ENCODE peak calls at places on chromosomes 16 and 17, in four cellular contexts. K, H, D and G are unnamed samples.

GRCh38 chr17:61276806-61277205 is 122.8 kb upstream of the TBX2 start:
- DNase-seq in K (no peak), H (no peak), D (no peak), G (no peak)

GRCh38 chr16:972316-973002 is 1.7 kb upstream of the LMF1 start:
- DNase-seq in K (no peak), H (no peak), D (no peak), G (no peak)

GRCh38 chr16:16067127-16067526 is 117.7 kb downstream of the ABCC1 start:
- DNase-seq in K (no peak), H (no peak), D (no peak), G (peak)

GRCh38 chr16:68658258-68658973 is 13.3 kb downstream of the CDH3 start:
- DNase-seq in K (no peak), H (peak), D (no peak), G (no peak)

GRCh38 chr17:69581061-69581955 is 166.8 kb downstream of the MAP2K6 start:
- DNase-seq in K (no peak), H (no peak), D (peak), G (peak)

GRCh38 chr17:46962374-46962790 is 16.7 kb downstream of the RPRML start:
- DNase-seq in K (no peak), H (no peak), D (no peak), G (no peak)

GRCh38 chr17:68704897-68705296 is 103.7 kb upstream of the FAM20A start:
- DNase-seq in K (no peak), H (no peak), D (no peak), G (no peak)

GRCh38 chr17:77373298-77374169 is 232.8 kb downstream of the SEC14L1 start:
- DNase-seq in K (no peak), H (no peak), D (peak), G (peak)

GRCh38 chr17:55435408-55435807 is 13.8 kb upstream of the MMD start:
- DNase-seq in K (no peak), H (no peak), D (no peak), G (no peak)

GRCh38 chr17:68800731-68801130 is 154.5 kb downstream of the ABCA8 start:
- DNase-seq in K (no peak), H (no peak), D (no peak), G (no peak)

GRCh38 chr16:24508614-24509013 is 30.8 kb upstream of the RBBP6 start:
- DNase-seq in K (no peak), H (no peak), D (no peak), G (no peak)

GRCh38 chr17:10513284-10514067 is 4.9 kb downstream of the MYH1 start:
- DNase-seq in K (no peak), H (no peak), D (no peak), G (no peak)

GRCh38 chr16:76573281-76573680 is 296.1 kb downstream of the CNTNAP4 start:
- DNase-seq in K (no peak), H (no peak), D (no peak), G (no peak)

GRCh38 chr17:48997103-48997826 is at the start of gene IGF2BP1:
- DNase-seq in K (no peak), H (no peak), D (peak), G (peak)

GRCh38 chr17:28008526-28008925 is 34.0 kb upstream of the NLK start:
- DNase-seq in K (no peak), H (peak), D (no peak), G (peak)

GRCh38 chr16:3444032-3444388 is 530 bp downstream of the NAA60 start:
- DNase-seq in K (no peak), H (peak), D (no peak), G (no peak)

GRCh38 chr17:57552114-57552601 is 192.9 kb downstream of the CCDC182 start:
- DNase-seq in K (no peak), H (peak), D (peak), G (peak)

GRCh38 chr17:42453544-42453943 is 5.1 kb upstream of the ATP6V0A1 start:
- DNase-seq in K (no peak), H (no peak), D (peak), G (no peak)

GRCh38 chr16:3467920-3468319 is 24.4 kb downstream of the NAA60 start:
- DNase-seq in K (no peak), H (no peak), D (no peak), G (no peak)

GRCh38 chr16:70473446-70474319 is 19.3 kb downstream of the FCSK start:
- DNase-seq in K (no peak), H (no peak), D (no peak), G (no peak)

GRCh38 chr17:51144266-51145022 is 8.9 kb upstream of the NME1 start:
- DNase-seq in K (peak), H (no peak), D (no peak), G (no peak)

GRCh38 chr17:71460943-71461342 is 659.9 kb upstream of the SOX9 start:
- DNase-seq in K (no peak), H (peak), D (no peak), G (no peak)

GRCh38 chr17:7413346-7413985 is 5.8 kb downstream of the NLGN2 start:
- DNase-seq in K (no peak), H (no peak), D (no peak), G (peak)

GRCh38 chr17:81134064-81134781 is 31.1 kb upstream of the PVALEF start:
- DNase-seq in K (no peak), H (no peak), D (no peak), G (no peak)

GRCh38 chr17:42513686-42514085 is 22.4 kb upstream of the NAGLU start:
- DNase-seq in K (no peak), H (no peak), D (no peak), G (no peak)

GRCh38 chr16:30121741-30122620 is 1.0 kb downstream of the MAPK3 start:
- DNase-seq in K (no peak), H (peak), D (no peak), G (peak)

GRCh38 chr17:64783556-64784352 is 121.6 kb upstream of the SMURF2 start:
- DNase-seq in K (no peak), H (no peak), D (no peak), G (no peak)